ENCODE peak calls at places on chromosome 2, in four cellular contexts. T is WTC11, J is nucleus accumbens, A is A549. P is an unnamed sample.

GRCh38 chr2:215423234-215423633 is 12.6 kb downstream of the FN1 start:
- DNase-seq in T (no peak), J (no peak), A (no peak), P (no peak)

GRCh38 chr2:64354857-64355680 is 98.9 kb upstream of the LGALSL start:
- DNase-seq in T (no peak), J (no peak), A (peak), P (no peak)

GRCh38 chr2:232890896-232891601 is 21.0 kb downstream of the SNORC start:
- DNase-seq in T (peak), J (no peak), A (no peak), P (no peak)

GRCh38 chr2:54496920-54497319 is 40.8 kb downstream of the SPTBN1 start:
- DNase-seq in T (no peak), J (no peak), A (no peak), P (no peak)

GRCh38 chr2:238238311-238238765 is 1.5 kb downstream of the HES6 start:
- DNase-seq in T (no peak), J (no peak), A (no peak), P (no peak)

GRCh38 chr2:100730290-100730868 is 89.6 kb upstream of the NPAS2 start:
- DNase-seq in T (peak), J (no peak), A (peak), P (peak)

GRCh38 chr2:217609952-217610351 is 392.8 kb downstream of the TNS1 start:
- DNase-seq in T (no peak), J (no peak), A (no peak), P (no peak)

GRCh38 chr2:188786368-188786781 is 187.8 kb upstream of the COL3A1 start:
- DNase-seq in T (no peak), J (no peak), A (no peak), P (no peak)

GRCh38 chr2:101697794-101698418 is 399 bp downstream of the MAP4K4 start:
- DNase-seq in T (no peak), J (no peak), A (no peak), P (peak)

GRCh38 chr2:46036929-46037328 is 260.3 kb upstream of the EPAS1 start:
- DNase-seq in T (no peak), J (no peak), A (no peak), P (no peak)

GRCh38 chr2:14750433-14750832 is 117.9 kb downstream of the LRATD1 start:
- DNase-seq in T (no peak), J (no peak), A (no peak), P (no peak)

GRCh38 chr2:54872783-54873182 is 149.3 kb downstream of the EML6 start:
- DNase-seq in T (no peak), J (no peak), A (no peak), P (no peak)

GRCh38 chr2:23404426-23404825 is 19.4 kb downstream of the KLHL29 start:
- DNase-seq in T (no peak), J (no peak), A (peak), P (peak)

GRCh38 chr2:134203175-134203574 is 50.7 kb upstream of the MGAT5 start:
- DNase-seq in T (no peak), J (no peak), A (no peak), P (no peak)

GRCh38 chr2:239165206-239165831 is 235.5 kb downstream of the HDAC4 start:
- DNase-seq in T (peak), J (no peak), A (no peak), P (no peak)

P was measured in HAP-1.